ENCODE peak calls at places on chromosome 11, in five cellular contexts. One of them, this sample, is unnamed. For H3K4me1 and H3K9me3, the result is how much of the 10 kb centered on the place peaks cover.

GRCh38 chr11:64539711-64540420 is 51.2 kb upstream of the SLC22A12 start:
- DNase-seq in aorta: peak
- DNase-seq in lung: no peak
- DNase-seq in cardiac muscle cell: no peak
- DNase-seq in fibroblast of lung: no peak
- DNase-seq in this sample: no peak

GRCh38 chr11:86360775-86361395 is 13.8 kb upstream of the CCDC81 start:
- DNase-seq in fibroblast of lung: peak
- DNase-seq in aorta: no peak
- DNase-seq in lung: no peak
- DNase-seq in cardiac muscle cell: peak
- DNase-seq in this sample: no peak

GRCh38 chr11:104001474-104001873 is 35.0 kb upstream of the DDI1 start:
- DNase-seq in lung: no peak
- DNase-seq in aorta: no peak
- DNase-seq in cardiac muscle cell: peak
- DNase-seq in fibroblast of lung: peak
- DNase-seq in this sample: no peak

GRCh38 chr11:35134403-35135126 is 4.4 kb upstream of the CD44 start:
- DNase-seq in fibroblast of lung: no peak
- DNase-seq in lung: no peak
- DNase-seq in cardiac muscle cell: no peak
- DNase-seq in aorta: no peak
- DNase-seq in this sample: no peak

GRCh38 chr11:107697291-107697690 is 14.6 kb downstream of the SLN start:
- DNase-seq in cardiac muscle cell: no peak
- DNase-seq in aorta: no peak
- DNase-seq in fibroblast of lung: no peak
- DNase-seq in lung: no peak
- DNase-seq in this sample: no peak

GRCh38 chr11:72629266-72629665 is 45.0 kb downstream of the PDE2A start:
- DNase-seq in lung: no peak
- DNase-seq in aorta: no peak
- DNase-seq in cardiac muscle cell: no peak
- DNase-seq in fibroblast of lung: no peak
- DNase-seq in this sample: no peak

GRCh38 chr11:134139873-134140331 is 71.0 kb downstream of the JAM3 start:
- DNase-seq in cardiac muscle cell: peak
- DNase-seq in fibroblast of lung: peak
- DNase-seq in lung: no peak
- DNase-seq in aorta: no peak
- DNase-seq in this sample: no peak

GRCh38 chr11:10909141-10909883 is 51.5 kb upstream of the ZBED5 start:
- DNase-seq in cardiac muscle cell: peak
- DNase-seq in fibroblast of lung: no peak
- DNase-seq in lung: no peak
- DNase-seq in aorta: no peak
- DNase-seq in this sample: no peak

GRCh38 chr11:2138075-2138435 is 1.1 kb downstream of the IGF2 start:
- DNase-seq in lung: no peak
- DNase-seq in fibroblast of lung: no peak
- DNase-seq in cardiac muscle cell: no peak
- DNase-seq in aorta: no peak
- DNase-seq in this sample: no peak

GRCh38 chr11:95459268-95460040 is 228.5 kb upstream of the SESN3 start:
- DNase-seq in lung: no peak
- DNase-seq in fibroblast of lung: peak
- DNase-seq in aorta: no peak
- DNase-seq in cardiac muscle cell: peak
- DNase-seq in this sample: no peak

GRCh38 chr11:111064118-111064517 is 181.4 kb upstream of the POU2AF2 start:
- DNase-seq in lung: no peak
- DNase-seq in aorta: no peak
- DNase-seq in fibroblast of lung: peak
- DNase-seq in cardiac muscle cell: peak
- DNase-seq in this sample: no peak

GRCh38 chr11:127003260-127003981 is 2.9 kb upstream of the KIRREL3 start:
- DNase-seq in lung: no peak
- DNase-seq in aorta: no peak
- DNase-seq in cardiac muscle cell: no peak
- DNase-seq in fibroblast of lung: peak
- DNase-seq in this sample: no peak

GRCh38 chr11:95524328-95525036 is 265.1 kb downstream of the FAM76B start:
- DNase-seq in aorta: no peak
- DNase-seq in cardiac muscle cell: no peak
- DNase-seq in fibroblast of lung: no peak
- DNase-seq in lung: no peak
- DNase-seq in this sample: no peak

GRCh38 chr11:64078294-64078693 is 42.6 kb downstream of the FLRT1 start:
- DNase-seq in aorta: no peak
- DNase-seq in cardiac muscle cell: peak
- DNase-seq in fibroblast of lung: no peak
- DNase-seq in lung: no peak
- DNase-seq in this sample: no peak

GRCh38 chr11:120558754-120559431 is 47.3 kb downstream of the GRIK4 start:
- DNase-seq in aorta: no peak
- DNase-seq in lung: no peak
- DNase-seq in fibroblast of lung: no peak
- DNase-seq in cardiac muscle cell: no peak
- DNase-seq in this sample: no peak

GRCh38 chr11:46381046-46381835 is at the start of gene MDK:
- DNase-seq in aorta: peak
- DNase-seq in fibroblast of lung: no peak
- DNase-seq in cardiac muscle cell: peak
- DNase-seq in lung: no peak
- DNase-seq in this sample: no peak

GRCh38 chr11:117826832-117827231 is 2.3 kb upstream of the FXYD2 start:
- DNase-seq in aorta: peak
- DNase-seq in cardiac muscle cell: no peak
- DNase-seq in lung: no peak
- DNase-seq in fibroblast of lung: no peak
- DNase-seq in this sample: no peak
- H3K4me1 ChIP-seq in aorta: under half
- H3K4me1 ChIP-seq in cardiac muscle cell: under half
- H3K4me1 ChIP-seq in lung: under half
- H3K4me1 ChIP-seq in fibroblast of lung: under half
- H3K4me1 ChIP-seq in this sample: under half

DNA sequence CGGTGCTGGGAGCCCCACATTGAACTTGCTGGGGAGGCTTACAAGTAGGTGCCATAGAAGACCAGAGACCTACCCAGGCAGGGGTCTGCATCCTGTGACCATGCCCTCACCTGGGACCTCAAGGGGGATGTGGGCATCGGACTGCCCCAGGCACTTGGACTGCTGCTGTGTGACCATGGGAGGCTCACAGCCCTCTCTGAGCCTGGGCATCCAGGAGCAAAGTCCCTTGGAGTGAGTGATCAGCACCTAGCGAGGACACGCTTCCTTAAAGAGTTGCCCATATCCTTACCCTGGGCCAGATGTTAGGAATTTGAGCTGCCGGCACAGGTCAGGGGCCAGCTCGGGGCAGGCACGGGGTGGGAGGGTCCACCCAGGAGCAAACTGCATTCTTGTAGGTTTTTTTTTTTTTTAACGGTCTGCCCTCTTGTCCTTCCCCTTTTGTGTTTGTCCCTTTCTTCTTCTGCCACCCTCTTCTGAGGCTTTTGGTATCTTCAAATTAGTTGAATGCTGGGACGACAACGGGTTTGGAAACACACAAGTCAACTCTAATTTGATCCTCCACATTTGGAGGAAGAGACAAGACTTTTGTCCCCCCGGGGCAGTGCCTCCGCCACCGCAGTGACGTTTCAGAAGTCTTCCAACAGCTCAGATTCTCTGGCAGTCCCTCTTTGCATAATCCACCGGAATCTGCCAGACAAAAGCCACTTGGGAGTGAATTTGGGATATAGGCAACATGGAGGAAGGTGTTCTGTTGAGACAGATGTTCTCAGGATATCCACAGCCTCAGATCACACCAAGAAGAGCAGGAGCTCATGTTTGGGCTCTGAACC is 46.1 kb upstream of the LINC01488 start:
- DNase-seq in aorta: peak
- DNase-seq in cardiac muscle cell: no peak
- DNase-seq in lung: no peak
- DNase-seq in fibroblast of lung: no peak
- DNase-seq in this sample: no peak
- H3K27ac ChIP-seq in aorta: no peak
- H3K27ac ChIP-seq in cardiac muscle cell: no peak
- H3K27ac ChIP-seq in lung: no peak
- H3K27ac ChIP-seq in fibroblast of lung: no peak
- H3K27ac ChIP-seq in this sample: no peak

GRCh38 chr11:70711095-70711910 is 313.0 kb downstream of the CTTN start:
- DNase-seq in lung: no peak
- DNase-seq in fibroblast of lung: no peak
- DNase-seq in cardiac muscle cell: no peak
- DNase-seq in aorta: peak
- DNase-seq in this sample: no peak
- H3K9me3 ChIP-seq in lung: under half
- H3K9me3 ChIP-seq in fibroblast of lung: under half
- H3K9me3 ChIP-seq in cardiac muscle cell: under half
- H3K9me3 ChIP-seq in aorta: under half
- H3K9me3 ChIP-seq in this sample: under half

GRCh38 chr11:115676206-115676605 is 172.0 kb upstream of the CADM1 start:
- DNase-seq in fibroblast of lung: no peak
- DNase-seq in lung: no peak
- DNase-seq in cardiac muscle cell: no peak
- DNase-seq in aorta: no peak
- DNase-seq in this sample: no peak

GRCh38 chr11:115673720-115674119 is 169.5 kb upstream of the CADM1 start:
- DNase-seq in aorta: no peak
- DNase-seq in lung: no peak
- DNase-seq in cardiac muscle cell: no peak
- DNase-seq in fibroblast of lung: no peak
- DNase-seq in this sample: no peak

GRCh38 chr11:115674176-115674575 is 170.0 kb upstream of the CADM1 start:
- DNase-seq in lung: no peak
- DNase-seq in fibroblast of lung: no peak
- DNase-seq in cardiac muscle cell: no peak
- DNase-seq in aorta: no peak
- DNase-seq in this sample: no peak

GRCh38 chr11:115672999-115673411 is 168.8 kb upstream of the CADM1 start:
- DNase-seq in fibroblast of lung: peak
- DNase-seq in aorta: no peak
- DNase-seq in cardiac muscle cell: peak
- DNase-seq in lung: peak
- DNase-seq in this sample: no peak

DNA sequence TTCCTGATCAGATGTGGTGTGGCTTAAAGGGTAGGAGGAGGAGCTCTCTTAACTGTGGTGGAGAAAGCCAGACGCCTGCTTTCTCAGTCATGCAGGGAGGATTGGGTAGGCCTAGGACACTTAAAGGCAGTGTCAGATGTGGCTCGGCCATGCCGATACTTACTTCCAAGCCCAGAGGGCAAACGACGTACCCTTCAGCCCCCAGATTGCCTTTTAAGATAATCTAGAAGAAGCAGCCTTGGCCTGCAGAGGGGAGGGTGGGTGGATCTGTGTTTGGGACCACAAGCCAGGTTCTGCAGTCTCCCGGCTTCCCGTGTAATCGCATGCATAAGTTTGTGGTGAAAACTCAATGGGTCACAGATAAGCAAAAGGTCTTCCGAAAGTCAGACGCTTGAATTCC is 170.6 kb upstream of the CADM1 start:
- DNase-seq in lung: no peak
- DNase-seq in fibroblast of lung: no peak
- DNase-seq in aorta: no peak
- DNase-seq in cardiac muscle cell: no peak
- DNase-seq in this sample: no peak
- H3K4me1 ChIP-seq in lung: under half
- H3K4me1 ChIP-seq in fibroblast of lung: under half
- H3K4me1 ChIP-seq in aorta: under half
- H3K4me1 ChIP-seq in cardiac muscle cell: under half
- H3K4me1 ChIP-seq in this sample: under half

GRCh38 chr11:66015936-66016792 is 4.4 kb downstream of the CST6 start:
- DNase-seq in aorta: peak
- DNase-seq in fibroblast of lung: no peak
- DNase-seq in cardiac muscle cell: no peak
- DNase-seq in lung: no peak
- DNase-seq in this sample: peak
- H3K27ac ChIP-seq in aorta: peak
- H3K27ac ChIP-seq in fibroblast of lung: no peak
- H3K27ac ChIP-seq in cardiac muscle cell: no peak
- H3K27ac ChIP-seq in lung: peak
- H3K27ac ChIP-seq in this sample: peak

GRCh38 chr11:37533830-37534229 is 935.8 kb upstream of the RAG2 start:
- DNase-seq in fibroblast of lung: no peak
- DNase-seq in cardiac muscle cell: no peak
- DNase-seq in lung: no peak
- DNase-seq in aorta: no peak
- DNase-seq in this sample: no peak
- H3K9me3 ChIP-seq in fibroblast of lung: under half
- H3K9me3 ChIP-seq in cardiac muscle cell: under half
- H3K9me3 ChIP-seq in lung: under half
- H3K9me3 ChIP-seq in aorta: under half
- H3K9me3 ChIP-seq in this sample: under half

GRCh38 chr11:4065601-4066377 is 28.8 kb upstream of the RRM1 start:
- DNase-seq in lung: no peak
- DNase-seq in fibroblast of lung: no peak
- DNase-seq in cardiac muscle cell: no peak
- DNase-seq in aorta: no peak
- DNase-seq in this sample: no peak
- H3K4me1 ChIP-seq in lung: under half
- H3K4me1 ChIP-seq in fibroblast of lung: under half
- H3K4me1 ChIP-seq in cardiac muscle cell: under half
- H3K4me1 ChIP-seq in aorta: under half
- H3K4me1 ChIP-seq in this sample: under half